ENCODE peak calls at places on chromosomes 1 and 21, in five cellular contexts. One of them, this sample, is unnamed.

GRCh38 chr21:38386967-38387366 is 111.3 kb downstream of the ERG start:
- DNase-seq in activated naive CD8-positive, alpha-beta T cell treated with anti-CD3 and anti-CD28 coated beads, Interleukin-2, amount 10 ng/mL, durations not matched to agents 7 days and 5 days: no peak
- DNase-seq in left ventricle myocardium inferior: no peak
- DNase-seq in heart right ventricle: no peak
- DNase-seq in tibial artery: no peak
- DNase-seq in this sample: no peak

GRCh38 chr1:220791287-220791686 is 4.6 kb downstream of the MTARC1 start:
- DNase-seq in activated naive CD8-positive, alpha-beta T cell treated with anti-CD3 and anti-CD28 coated beads, Interleukin-2, amount 10 ng/mL, durations not matched to agents 7 days and 5 days: no peak
- DNase-seq in left ventricle myocardium inferior: no peak
- DNase-seq in heart right ventricle: peak; percentile 52
- DNase-seq in tibial artery: no peak
- DNase-seq in this sample: no peak

GRCh38 chr1:39835935-39836594 is 47.2 kb downstream of the TRIT1 start:
- DNase-seq in activated naive CD8-positive, alpha-beta T cell treated with anti-CD3 and anti-CD28 coated beads, Interleukin-2, amount 10 ng/mL, durations not matched to agents 7 days and 5 days: no peak
- DNase-seq in left ventricle myocardium inferior: no peak
- DNase-seq in heart right ventricle: no peak
- DNase-seq in tibial artery: no peak
- DNase-seq in this sample: no peak

GRCh38 chr1:13540871-13541270 is 27.1 kb upstream of the LRRC38 start:
- DNase-seq in activated naive CD8-positive, alpha-beta T cell treated with anti-CD3 and anti-CD28 coated beads, Interleukin-2, amount 10 ng/mL, durations not matched to agents 7 days and 5 days: no peak
- DNase-seq in left ventricle myocardium inferior: peak; percentile 62
- DNase-seq in heart right ventricle: peak; percentile 64
- DNase-seq in tibial artery: no peak
- DNase-seq in this sample: no peak

GRCh38 chr1:206703647-206704046 is 18.9 kb downstream of the MAPKAPK2 start:
- DNase-seq in activated naive CD8-positive, alpha-beta T cell treated with anti-CD3 and anti-CD28 coated beads, Interleukin-2, amount 10 ng/mL, durations not matched to agents 7 days and 5 days: no peak
- DNase-seq in left ventricle myocardium inferior: no peak
- DNase-seq in heart right ventricle: no peak
- DNase-seq in tibial artery: no peak
- DNase-seq in this sample: peak; percentile 71

GRCh38 chr21:38849776-38850175 is 44.0 kb downstream of the ETS2 start:
- DNase-seq in activated naive CD8-positive, alpha-beta T cell treated with anti-CD3 and anti-CD28 coated beads, Interleukin-2, amount 10 ng/mL, durations not matched to agents 7 days and 5 days: no peak
- DNase-seq in left ventricle myocardium inferior: no peak
- DNase-seq in heart right ventricle: no peak
- DNase-seq in tibial artery: no peak
- DNase-seq in this sample: no peak

GRCh38 chr1:224852901-224853568 is 76.4 kb upstream of the DNAH14 start:
- DNase-seq in activated naive CD8-positive, alpha-beta T cell treated with anti-CD3 and anti-CD28 coated beads, Interleukin-2, amount 10 ng/mL, durations not matched to agents 7 days and 5 days: no peak
- DNase-seq in left ventricle myocardium inferior: no peak
- DNase-seq in heart right ventricle: no peak
- DNase-seq in tibial artery: no peak
- DNase-seq in this sample: peak; percentile 32

GRCh38 chr1:216057947-216058346 is 365.3 kb downstream of the USH2A start:
- DNase-seq in activated naive CD8-positive, alpha-beta T cell treated with anti-CD3 and anti-CD28 coated beads, Interleukin-2, amount 10 ng/mL, durations not matched to agents 7 days and 5 days: no peak
- DNase-seq in left ventricle myocardium inferior: no peak
- DNase-seq in heart right ventricle: no peak
- DNase-seq in tibial artery: no peak
- DNase-seq in this sample: no peak

GRCh38 chr1:179175011-179175934 is 54.2 kb downstream of the ABL2 start:
- DNase-seq in activated naive CD8-positive, alpha-beta T cell treated with anti-CD3 and anti-CD28 coated beads, Interleukin-2, amount 10 ng/mL, durations not matched to agents 7 days and 5 days: no peak
- DNase-seq in left ventricle myocardium inferior: no peak
- DNase-seq in heart right ventricle: no peak
- DNase-seq in tibial artery: no peak
- DNase-seq in this sample: no peak